ENCODE peak calls at places on chromosomes 11 and 22, in eight cellular contexts. One of them, this sample, is unnamed. For H3K4me1, the result is how much of the 10 kb centered on the place peaks cover.

GRCh38 chr11:72263363-72263762 is 19.4 kb upstream of the PHOX2A start:
- DNase-seq in K562: peak
- DNase-seq in tibial nerve: no peak
- DNase-seq in A549: no peak
- DNase-seq in H1: no peak
- DNase-seq in suprapubic skin: no peak
- DNase-seq in sigmoid colon: no peak
- DNase-seq in transverse colon: no peak
- DNase-seq in this sample: no peak

GRCh38 chr11:11968511-11969280 is 39.7 kb downstream of the DKK3 start:
- DNase-seq in H1: no peak
- DNase-seq in tibial nerve: no peak
- DNase-seq in A549: no peak
- DNase-seq in K562: no peak
- DNase-seq in sigmoid colon: peak
- DNase-seq in suprapubic skin: no peak
- DNase-seq in transverse colon: no peak
- DNase-seq in this sample: no peak

GRCh38 chr22:24409707-24410106 is 17.7 kb upstream of the ADORA2A start:
- DNase-seq in sigmoid colon: no peak
- DNase-seq in K562: no peak
- DNase-seq in H1: no peak
- DNase-seq in suprapubic skin: no peak
- DNase-seq in A549: no peak
- DNase-seq in transverse colon: no peak
- DNase-seq in tibial nerve: no peak
- DNase-seq in this sample: no peak

GRCh38 chr22:19495562-19496323 is 16.0 kb downstream of the CDC45 start:
- DNase-seq in K562: no peak
- DNase-seq in A549: no peak
- DNase-seq in sigmoid colon: no peak
- DNase-seq in tibial nerve: no peak
- DNase-seq in suprapubic skin: no peak
- DNase-seq in H1: no peak
- DNase-seq in transverse colon: no peak
- DNase-seq in this sample: no peak

GRCh38 chr22:29203883-29204282 is 1.8 kb upstream of the EMID1 start:
- DNase-seq in transverse colon: no peak
- DNase-seq in tibial nerve: no peak
- DNase-seq in suprapubic skin: no peak
- DNase-seq in A549: no peak
- DNase-seq in sigmoid colon: no peak
- DNase-seq in H1: no peak
- DNase-seq in K562: no peak
- DNase-seq in this sample: no peak

GRCh38 chr11:67640021-67640757 is 626 bp upstream of the TBX10 start:
- DNase-seq in tibial nerve: no peak
- DNase-seq in H1: no peak
- DNase-seq in sigmoid colon: peak
- DNase-seq in suprapubic skin: peak
- DNase-seq in K562: peak
- DNase-seq in transverse colon: peak
- DNase-seq in A549: peak
- DNase-seq in this sample: peak

GRCh38 chr22:50456466-50457234 is 18.2 kb downstream of the SBF1 start:
- DNase-seq in H1: no peak
- DNase-seq in suprapubic skin: no peak
- DNase-seq in A549: no peak
- DNase-seq in K562: peak
- DNase-seq in tibial nerve: no peak
- DNase-seq in transverse colon: no peak
- DNase-seq in sigmoid colon: no peak
- DNase-seq in this sample: no peak

GRCh38 chr11:123584186-123584585 is 70.2 kb downstream of the SCN3B start:
- DNase-seq in A549: no peak
- DNase-seq in K562: no peak
- DNase-seq in tibial nerve: no peak
- DNase-seq in H1: no peak
- DNase-seq in transverse colon: no peak
- DNase-seq in sigmoid colon: no peak
- DNase-seq in suprapubic skin: no peak
- DNase-seq in this sample: no peak

GRCh38 chr11:17528181-17528691 is 16.0 kb downstream of the USH1C start:
- DNase-seq in H1: no peak
- DNase-seq in suprapubic skin: no peak
- DNase-seq in A549: peak
- DNase-seq in sigmoid colon: no peak
- DNase-seq in tibial nerve: peak
- DNase-seq in transverse colon: peak
- DNase-seq in K562: peak
- DNase-seq in this sample: no peak

GRCh38 chr22:41216984-41217383 is 11.9 kb downstream of the L3MBTL2 start:
- DNase-seq in sigmoid colon: peak
- DNase-seq in transverse colon: no peak
- DNase-seq in tibial nerve: no peak
- DNase-seq in K562: no peak
- DNase-seq in A549: no peak
- DNase-seq in suprapubic skin: no peak
- DNase-seq in H1: no peak
- DNase-seq in this sample: peak

GRCh38 chr22:49752598-49753091 is 75.0 kb downstream of the BRD1 start:
- DNase-seq in K562: no peak
- DNase-seq in tibial nerve: no peak
- DNase-seq in H1: no peak
- DNase-seq in A549: no peak
- DNase-seq in sigmoid colon: no peak
- DNase-seq in transverse colon: no peak
- DNase-seq in suprapubic skin: no peak
- DNase-seq in this sample: no peak

GRCh38 chr11:114377612-114378267 is 22.6 kb downstream of the C11orf71 start:
- DNase-seq in K562: no peak
- DNase-seq in H1: no peak
- DNase-seq in A549: no peak
- DNase-seq in tibial nerve: no peak
- DNase-seq in transverse colon: no peak
- DNase-seq in suprapubic skin: no peak
- DNase-seq in sigmoid colon: no peak
- DNase-seq in this sample: no peak

GRCh38 chr22:17922925-17923898 is 101.1 kb downstream of the MICAL3 start:
- DNase-seq in suprapubic skin: no peak
- DNase-seq in sigmoid colon: no peak
- DNase-seq in A549: no peak
- DNase-seq in K562: no peak
- DNase-seq in tibial nerve: no peak
- DNase-seq in H1: no peak
- DNase-seq in transverse colon: no peak
- DNase-seq in this sample: peak

GRCh38 chr11:128336203-128336602 is 251.2 kb downstream of the ETS1 start:
- DNase-seq in H1: no peak
- DNase-seq in suprapubic skin: peak
- DNase-seq in tibial nerve: peak
- DNase-seq in A549: no peak
- DNase-seq in transverse colon: peak
- DNase-seq in K562: no peak
- DNase-seq in sigmoid colon: peak
- DNase-seq in this sample: no peak
- H3K27ac ChIP-seq in H1: no peak
- H3K27ac ChIP-seq in suprapubic skin: peak
- H3K27ac ChIP-seq in tibial nerve: no peak
- H3K27ac ChIP-seq in A549: peak
- H3K27ac ChIP-seq in transverse colon: no peak
- H3K27ac ChIP-seq in K562: no peak
- H3K27ac ChIP-seq in sigmoid colon: no peak
- H3K27ac ChIP-seq in this sample: no peak

DNA sequence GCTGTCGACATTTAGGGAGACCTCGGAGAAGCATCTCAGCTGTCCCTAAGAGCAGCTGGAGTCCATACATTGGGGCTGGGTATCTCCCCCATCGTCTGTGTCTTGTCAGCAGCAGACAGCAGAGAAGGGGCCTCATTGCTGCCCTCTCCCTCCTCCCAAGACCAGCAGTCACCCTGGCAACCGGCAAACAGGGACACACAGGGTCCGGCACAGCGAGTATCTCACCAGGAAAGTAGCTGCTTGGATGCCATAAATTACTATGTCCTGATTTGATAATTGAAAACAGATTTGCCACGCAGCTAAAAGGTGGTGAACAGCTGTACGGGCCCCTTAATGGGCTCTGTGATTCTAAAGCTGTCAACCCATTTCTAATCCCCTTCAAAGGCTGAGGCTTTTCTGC is 84.5 kb downstream of the CD44 start:
- DNase-seq in tibial nerve: no peak
- DNase-seq in A549: no peak
- DNase-seq in H1: no peak
- DNase-seq in K562: no peak
- DNase-seq in sigmoid colon: peak
- DNase-seq in suprapubic skin: no peak
- DNase-seq in transverse colon: no peak
- DNase-seq in this sample: no peak
- TF ChIP-seq EP300 in tibial nerve: no peak
- TF ChIP-seq EP300 in A549: no peak
- TF ChIP-seq EP300 in H1: no peak
- TF ChIP-seq EP300 in K562: no peak
- TF ChIP-seq EP300 in sigmoid colon: no peak
- TF ChIP-seq EP300 in suprapubic skin: no peak
- TF ChIP-seq EP300 in transverse colon: no peak
- TF ChIP-seq EP300 in this sample: no peak

DNA sequence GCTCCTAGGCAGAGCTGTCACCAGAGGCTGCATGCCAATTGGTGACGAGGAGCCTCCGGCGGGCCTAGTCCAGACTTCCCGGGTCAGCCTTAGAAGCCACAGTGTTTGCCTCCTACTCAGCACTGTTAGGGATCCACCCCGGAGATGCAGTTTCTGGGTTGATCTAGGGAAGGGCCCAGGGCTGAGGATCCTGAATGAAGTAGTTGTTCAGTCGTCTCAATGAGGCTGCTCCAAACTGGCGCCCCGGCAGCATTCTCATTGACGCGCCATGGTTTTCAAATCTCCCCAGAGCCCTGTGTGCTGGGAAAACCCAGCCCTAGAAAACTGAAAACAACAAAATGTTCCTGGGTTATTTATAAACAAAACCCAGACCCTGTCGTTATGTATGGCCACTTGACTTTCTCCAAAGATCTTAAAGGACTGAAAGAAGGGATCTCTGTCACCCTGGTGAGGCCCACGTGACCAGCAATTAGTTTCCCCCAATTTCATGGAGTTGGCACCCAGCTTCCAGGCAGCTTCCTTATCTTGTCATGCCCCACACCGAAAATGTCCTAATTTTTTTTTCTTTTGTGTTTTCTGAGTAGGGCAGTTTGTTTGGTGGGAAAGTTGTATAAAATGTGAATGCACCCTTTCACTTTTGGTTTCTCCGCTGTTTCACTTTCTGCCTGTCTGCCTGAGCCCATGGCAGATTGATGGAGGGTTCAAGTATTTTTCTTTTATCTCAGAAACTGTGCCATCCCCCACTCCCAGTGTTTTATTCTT is 2.0 kb upstream of the EHD1 start:
- DNase-seq in sigmoid colon: no peak
- DNase-seq in suprapubic skin: no peak
- DNase-seq in A549: no peak
- DNase-seq in K562: no peak
- DNase-seq in H1: no peak
- DNase-seq in tibial nerve: peak
- DNase-seq in transverse colon: no peak
- DNase-seq in this sample: no peak
- H3K4me1 ChIP-seq in sigmoid colon: under half
- H3K4me1 ChIP-seq in suprapubic skin: half or more
- H3K4me1 ChIP-seq in A549: under half
- H3K4me1 ChIP-seq in K562: half or more
- H3K4me1 ChIP-seq in H1: under half
- H3K4me1 ChIP-seq in tibial nerve: under half
- H3K4me1 ChIP-seq in transverse colon: under half
- H3K4me1 ChIP-seq in this sample: under half

GRCh38 chr11:35274909-35275807 is 136.2 kb downstream of the CD44 start:
- DNase-seq in suprapubic skin: peak
- DNase-seq in H1: no peak
- DNase-seq in A549: peak
- DNase-seq in K562: no peak
- DNase-seq in sigmoid colon: peak
- DNase-seq in transverse colon: peak
- DNase-seq in tibial nerve: no peak
- DNase-seq in this sample: no peak

GRCh38 chr11:35277827-35278226 is 138.9 kb downstream of the CD44 start:
- DNase-seq in sigmoid colon: no peak
- DNase-seq in K562: no peak
- DNase-seq in suprapubic skin: no peak
- DNase-seq in transverse colon: no peak
- DNase-seq in tibial nerve: no peak
- DNase-seq in H1: no peak
- DNase-seq in A549: no peak
- DNase-seq in this sample: no peak

GRCh38 chr11:35272391-35272821 is 133.4 kb downstream of the CD44 start:
- DNase-seq in tibial nerve: no peak
- DNase-seq in suprapubic skin: no peak
- DNase-seq in sigmoid colon: no peak
- DNase-seq in H1: no peak
- DNase-seq in A549: no peak
- DNase-seq in transverse colon: peak
- DNase-seq in K562: no peak
- DNase-seq in this sample: no peak

GRCh38 chr11:35275808-35276170 is 136.8 kb downstream of the CD44 start:
- DNase-seq in tibial nerve: no peak
- DNase-seq in A549: no peak
- DNase-seq in H1: no peak
- DNase-seq in sigmoid colon: no peak
- DNase-seq in suprapubic skin: no peak
- DNase-seq in transverse colon: no peak
- DNase-seq in K562: no peak
- DNase-seq in this sample: no peak

DNA sequence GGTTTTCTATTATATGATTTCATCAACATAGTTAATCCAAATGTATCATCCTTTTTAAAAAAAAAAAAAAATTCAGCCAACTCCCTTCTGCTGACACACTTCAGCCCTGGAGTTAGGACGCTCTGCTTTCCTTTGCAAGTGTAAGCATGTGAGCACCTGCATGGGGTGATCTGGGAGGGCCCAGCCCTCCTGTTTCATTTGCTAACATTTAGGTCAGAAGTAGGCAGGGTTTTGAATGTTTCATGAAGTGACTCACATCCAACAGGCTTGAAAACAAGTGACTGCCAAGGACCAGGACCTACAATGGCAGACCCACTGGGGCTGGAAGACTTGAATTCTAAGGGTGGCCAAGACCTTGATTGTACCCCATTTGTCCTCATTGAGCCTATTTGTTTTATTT is 137.4 kb downstream of the CD44 start:
- DNase-seq in K562: no peak
- DNase-seq in transverse colon: no peak
- DNase-seq in suprapubic skin: no peak
- DNase-seq in H1: no peak
- DNase-seq in tibial nerve: no peak
- DNase-seq in sigmoid colon: no peak
- DNase-seq in A549: no peak
- DNase-seq in this sample: no peak
- H3K27ac ChIP-seq in K562: no peak
- H3K27ac ChIP-seq in transverse colon: no peak
- H3K27ac ChIP-seq in suprapubic skin: peak
- H3K27ac ChIP-seq in H1: no peak
- H3K27ac ChIP-seq in tibial nerve: peak
- H3K27ac ChIP-seq in sigmoid colon: no peak
- H3K27ac ChIP-seq in A549: peak
- H3K27ac ChIP-seq in this sample: no peak

GRCh38 chr11:120643254-120643653 is 131.7 kb downstream of the GRIK4 start:
- DNase-seq in transverse colon: no peak
- DNase-seq in tibial nerve: no peak
- DNase-seq in sigmoid colon: no peak
- DNase-seq in H1: no peak
- DNase-seq in A549: no peak
- DNase-seq in suprapubic skin: no peak
- DNase-seq in K562: no peak
- DNase-seq in this sample: no peak
- TF ChIP-seq EP300 in transverse colon: no peak
- TF ChIP-seq EP300 in tibial nerve: no peak
- TF ChIP-seq EP300 in sigmoid colon: no peak
- TF ChIP-seq EP300 in H1: no peak
- TF ChIP-seq EP300 in A549: no peak
- TF ChIP-seq EP300 in suprapubic skin: no peak
- TF ChIP-seq EP300 in K562: no peak
- TF ChIP-seq EP300 in this sample: no peak

This sample was measured in ovary.